ENCODE peak calls at places on chromosome 1, in nine cellular contexts. E is iPS DF 19.7; R is EL; N is GM12891; C is GM19239; Q is tibial nerve; A is NCI-H1092; B is central memory CD4-positive, alpha-beta T cell; J is AG04450. K is an unnamed sample.
A peak's percentile ranks its signal among the peaks of the same experiment; 100 is the strongest.

GRCh38 chr1:3940081-3940755 is 40.1 kb upstream of the C1orf174 start:
- DNase-seq in Q (no peak), E (no peak), J (no peak), C (no peak), N (no peak), B (no peak), R (no peak), A (no peak), K (no peak)

GRCh38 chr1:35717911-35718476 is 690 bp downstream of the C1orf216 start:
- DNase-seq in A (no peak), J (no peak), B (no peak), Q (no peak), R (peak; percentile 83), C (no peak), N (no peak), E (no peak), K (peak; percentile 60)

GRCh38 chr1:155006601-155007101 is 4.0 kb downstream of the ZBTB7B start:
- DNase-seq in B (peak; percentile 43), Q (no peak), E (no peak), A (peak; percentile 13), N (no peak), J (no peak), C (no peak), R (peak; percentile 31), K (no peak)

GRCh38 chr1:229271448-229272120 is 673 bp downstream of the RAB4A start:
- DNase-seq in N (no peak), Q (no peak), C (no peak), B (peak; percentile 12), A (peak; percentile 16), J (no peak), R (peak; percentile 44), E (no peak), K (no peak)

GRCh38 chr1:9038881-9039760 is 12.9 kb upstream of the SLC2A7 start:
- DNase-seq in Q (no peak), A (no peak), E (no peak), C (no peak), N (no peak), B (no peak), J (no peak), R (no peak), K (no peak)

GRCh38 chr1:100607628-100608240 is 69.8 kb downstream of the GPR88 start:
- DNase-seq in R (no peak), J (no peak), N (no peak), C (no peak), A (no peak), B (no peak), E (no peak), Q (no peak), K (no peak)

GRCh38 chr1:225693085-225693698 is 40.3 kb upstream of the ENAH start:
- DNase-seq in R (no peak), N (no peak), J (no peak), B (no peak), A (no peak), E (no peak), C (no peak), Q (no peak), K (no peak)

GRCh38 chr1:181394766-181395165 is 88.6 kb upstream of the CACNA1E start:
- DNase-seq in J (no peak), R (no peak), Q (no peak), N (no peak), E (no peak), A (no peak), C (no peak), B (no peak), K (no peak)

GRCh38 chr1:223780318-223780717 is 65.4 kb downstream of the TP53BP2 start:
- DNase-seq in J (no peak), A (no peak), Q (no peak), B (no peak), C (no peak), R (no peak), E (no peak), N (no peak), K (no peak)

GRCh38 chr1:172220376-172220775 is 200.1 kb upstream of the C1orf105 start:
- DNase-seq in J (no peak), R (no peak), N (no peak), B (no peak), Q (no peak), C (no peak), A (no peak), E (no peak), K (no peak)

K was measured in H1.